ENCODE peak calls at places on chromosomes 4 and X, in eight cellular contexts. One of them, this sample, is unnamed.

GRCh38 chr4:19739101-19739651 is 512.5 kb upstream of the SLIT2 start:
- DNase-seq in HTR-8/SVneo: peak; percentile 65
- DNase-seq in lung: no peak
- DNase-seq in activated CD4-positive, alpha-beta T cell treated with anti-CD3 and anti-CD28 coated beads for 36 hours: no peak
- DNase-seq in stimulated activated naive CD8-positive, alpha-beta T cell treated with anti-CD3 and anti-CD28 coated beads, Interleukin-15, Interleukin-2, amounts not matched to agents 100 U/mL and 50 U/mL, for 24 hours: no peak
- DNase-seq in pons: no peak
- DNase-seq in adipocyte: peak; percentile 87
- DNase-seq in psoas muscle: no peak
- DNase-seq in this sample: no peak

GRCh38 chrX:42096262-42096939 is 173.0 kb upstream of the CASK start:
- DNase-seq in HTR-8/SVneo: peak; percentile 54
- DNase-seq in lung: peak; percentile 54
- DNase-seq in activated CD4-positive, alpha-beta T cell treated with anti-CD3 and anti-CD28 coated beads for 36 hours: no peak
- DNase-seq in stimulated activated naive CD8-positive, alpha-beta T cell treated with anti-CD3 and anti-CD28 coated beads, Interleukin-15, Interleukin-2, amounts not matched to agents 100 U/mL and 50 U/mL, for 24 hours: no peak
- DNase-seq in pons: no peak
- DNase-seq in adipocyte: peak; percentile 71
- DNase-seq in psoas muscle: no peak
- DNase-seq in this sample: no peak

GRCh38 chr4:151992301-151992700 is 231.5 kb upstream of the GATB start:
- DNase-seq in HTR-8/SVneo: no peak
- DNase-seq in lung: no peak
- DNase-seq in activated CD4-positive, alpha-beta T cell treated with anti-CD3 and anti-CD28 coated beads for 36 hours: no peak
- DNase-seq in stimulated activated naive CD8-positive, alpha-beta T cell treated with anti-CD3 and anti-CD28 coated beads, Interleukin-15, Interleukin-2, amounts not matched to agents 100 U/mL and 50 U/mL, for 24 hours: no peak
- DNase-seq in pons: no peak
- DNase-seq in adipocyte: no peak
- DNase-seq in psoas muscle: no peak
- DNase-seq in this sample: no peak

GRCh38 chr4:183261953-183262775 is 57.9 kb downstream of the CLDN22 start:
- DNase-seq in HTR-8/SVneo: peak; percentile 75
- DNase-seq in lung: peak; percentile 83
- DNase-seq in activated CD4-positive, alpha-beta T cell treated with anti-CD3 and anti-CD28 coated beads for 36 hours: peak; percentile 90
- DNase-seq in stimulated activated naive CD8-positive, alpha-beta T cell treated with anti-CD3 and anti-CD28 coated beads, Interleukin-15, Interleukin-2, amounts not matched to agents 100 U/mL and 50 U/mL, for 24 hours: peak; percentile 80
- DNase-seq in pons: peak; percentile 85
- DNase-seq in adipocyte: peak; percentile 92
- DNase-seq in psoas muscle: peak; percentile 75
- DNase-seq in this sample: peak; percentile 86

GRCh38 chrX:11423362-11423818 is 130.2 kb downstream of the AMELX start:
- DNase-seq in HTR-8/SVneo: peak; percentile 37
- DNase-seq in lung: peak; percentile 33
- DNase-seq in activated CD4-positive, alpha-beta T cell treated with anti-CD3 and anti-CD28 coated beads for 36 hours: no peak
- DNase-seq in stimulated activated naive CD8-positive, alpha-beta T cell treated with anti-CD3 and anti-CD28 coated beads, Interleukin-15, Interleukin-2, amounts not matched to agents 100 U/mL and 50 U/mL, for 24 hours: no peak
- DNase-seq in pons: peak; percentile 54
- DNase-seq in adipocyte: no peak
- DNase-seq in psoas muscle: peak; percentile 15
- DNase-seq in this sample: no peak

GRCh38 chr4:152224872-152225420 is 310.9 kb downstream of the FBXW7 start:
- DNase-seq in HTR-8/SVneo: no peak
- DNase-seq in lung: no peak
- DNase-seq in activated CD4-positive, alpha-beta T cell treated with anti-CD3 and anti-CD28 coated beads for 36 hours: no peak
- DNase-seq in stimulated activated naive CD8-positive, alpha-beta T cell treated with anti-CD3 and anti-CD28 coated beads, Interleukin-15, Interleukin-2, amounts not matched to agents 100 U/mL and 50 U/mL, for 24 hours: no peak
- DNase-seq in pons: no peak
- DNase-seq in adipocyte: no peak
- DNase-seq in psoas muscle: no peak
- DNase-seq in this sample: no peak

GRCh38 chr4:94892051-94892450 is 134.3 kb downstream of the BMPR1B start:
- DNase-seq in HTR-8/SVneo: no peak
- DNase-seq in lung: no peak
- DNase-seq in activated CD4-positive, alpha-beta T cell treated with anti-CD3 and anti-CD28 coated beads for 36 hours: no peak
- DNase-seq in stimulated activated naive CD8-positive, alpha-beta T cell treated with anti-CD3 and anti-CD28 coated beads, Interleukin-15, Interleukin-2, amounts not matched to agents 100 U/mL and 50 U/mL, for 24 hours: no peak
- DNase-seq in pons: no peak
- DNase-seq in adipocyte: no peak
- DNase-seq in psoas muscle: no peak
- DNase-seq in this sample: no peak

GRCh38 chr4:86825511-86825910 is 23.7 kb downstream of the SLC10A6 start:
- DNase-seq in HTR-8/SVneo: peak; percentile 8
- DNase-seq in lung: no peak
- DNase-seq in activated CD4-positive, alpha-beta T cell treated with anti-CD3 and anti-CD28 coated beads for 36 hours: no peak
- DNase-seq in stimulated activated naive CD8-positive, alpha-beta T cell treated with anti-CD3 and anti-CD28 coated beads, Interleukin-15, Interleukin-2, amounts not matched to agents 100 U/mL and 50 U/mL, for 24 hours: no peak
- DNase-seq in pons: no peak
- DNase-seq in adipocyte: no peak
- DNase-seq in psoas muscle: no peak
- DNase-seq in this sample: no peak

GRCh38 chr4:114087596-114088230 is 108.3 kb upstream of the ARSJ start:
- DNase-seq in HTR-8/SVneo: peak; percentile 40
- DNase-seq in lung: no peak
- DNase-seq in activated CD4-positive, alpha-beta T cell treated with anti-CD3 and anti-CD28 coated beads for 36 hours: no peak
- DNase-seq in stimulated activated naive CD8-positive, alpha-beta T cell treated with anti-CD3 and anti-CD28 coated beads, Interleukin-15, Interleukin-2, amounts not matched to agents 100 U/mL and 50 U/mL, for 24 hours: no peak
- DNase-seq in pons: no peak
- DNase-seq in adipocyte: peak; percentile 81
- DNase-seq in psoas muscle: no peak
- DNase-seq in this sample: peak; percentile 66

GRCh38 chr4:151284534-151285245 is 7.7 kb downstream of the PRSS48 start:
- DNase-seq in HTR-8/SVneo: no peak
- DNase-seq in lung: no peak
- DNase-seq in activated CD4-positive, alpha-beta T cell treated with anti-CD3 and anti-CD28 coated beads for 36 hours: no peak
- DNase-seq in stimulated activated naive CD8-positive, alpha-beta T cell treated with anti-CD3 and anti-CD28 coated beads, Interleukin-15, Interleukin-2, amounts not matched to agents 100 U/mL and 50 U/mL, for 24 hours: no peak
- DNase-seq in pons: no peak
- DNase-seq in adipocyte: no peak
- DNase-seq in psoas muscle: no peak
- DNase-seq in this sample: no peak

GRCh38 chrX:105765691-105766090 is 56.6 kb upstream of the NRK start:
- DNase-seq in HTR-8/SVneo: no peak
- DNase-seq in lung: no peak
- DNase-seq in activated CD4-positive, alpha-beta T cell treated with anti-CD3 and anti-CD28 coated beads for 36 hours: no peak
- DNase-seq in stimulated activated naive CD8-positive, alpha-beta T cell treated with anti-CD3 and anti-CD28 coated beads, Interleukin-15, Interleukin-2, amounts not matched to agents 100 U/mL and 50 U/mL, for 24 hours: no peak
- DNase-seq in pons: no peak
- DNase-seq in adipocyte: no peak
- DNase-seq in psoas muscle: no peak
- DNase-seq in this sample: no peak

GRCh38 chrX:71910526-71911022 is at the start of gene NHSL2:
- DNase-seq in HTR-8/SVneo: peak; percentile 45
- DNase-seq in lung: no peak
- DNase-seq in activated CD4-positive, alpha-beta T cell treated with anti-CD3 and anti-CD28 coated beads for 36 hours: peak; percentile 56
- DNase-seq in stimulated activated naive CD8-positive, alpha-beta T cell treated with anti-CD3 and anti-CD28 coated beads, Interleukin-15, Interleukin-2, amounts not matched to agents 100 U/mL and 50 U/mL, for 24 hours: peak; percentile 19
- DNase-seq in pons: no peak
- DNase-seq in adipocyte: peak; percentile 57
- DNase-seq in psoas muscle: peak; percentile 29
- DNase-seq in this sample: no peak

GRCh38 chr4:13483142-13484044 is 747 bp downstream of the RAB28 start:
- DNase-seq in HTR-8/SVneo: peak; percentile 35
- DNase-seq in lung: peak; percentile 46
- DNase-seq in activated CD4-positive, alpha-beta T cell treated with anti-CD3 and anti-CD28 coated beads for 36 hours: peak; percentile 40
- DNase-seq in stimulated activated naive CD8-positive, alpha-beta T cell treated with anti-CD3 and anti-CD28 coated beads, Interleukin-15, Interleukin-2, amounts not matched to agents 100 U/mL and 50 U/mL, for 24 hours: no peak
- DNase-seq in pons: peak; percentile 58
- DNase-seq in adipocyte: peak; percentile 86
- DNase-seq in psoas muscle: peak; percentile 48
- DNase-seq in this sample: peak; percentile 68

GRCh38 chr4:99736846-99737245 is 79.2 kb upstream of the C4orf54 start:
- DNase-seq in HTR-8/SVneo: no peak
- DNase-seq in lung: no peak
- DNase-seq in activated CD4-positive, alpha-beta T cell treated with anti-CD3 and anti-CD28 coated beads for 36 hours: no peak
- DNase-seq in stimulated activated naive CD8-positive, alpha-beta T cell treated with anti-CD3 and anti-CD28 coated beads, Interleukin-15, Interleukin-2, amounts not matched to agents 100 U/mL and 50 U/mL, for 24 hours: no peak
- DNase-seq in pons: no peak
- DNase-seq in adipocyte: no peak
- DNase-seq in psoas muscle: no peak
- DNase-seq in this sample: no peak

GRCh38 chr4:186770446-186771175 is 47.0 kb upstream of the FAT1 start:
- DNase-seq in HTR-8/SVneo: peak; percentile 41
- DNase-seq in lung: no peak
- DNase-seq in activated CD4-positive, alpha-beta T cell treated with anti-CD3 and anti-CD28 coated beads for 36 hours: no peak
- DNase-seq in stimulated activated naive CD8-positive, alpha-beta T cell treated with anti-CD3 and anti-CD28 coated beads, Interleukin-15, Interleukin-2, amounts not matched to agents 100 U/mL and 50 U/mL, for 24 hours: no peak
- DNase-seq in pons: no peak
- DNase-seq in adipocyte: peak; percentile 58
- DNase-seq in psoas muscle: no peak
- DNase-seq in this sample: peak; percentile 6

GRCh38 chr4:4719446-4719845 is 140.0 kb upstream of the MSX1 start:
- DNase-seq in HTR-8/SVneo: no peak
- DNase-seq in lung: no peak
- DNase-seq in activated CD4-positive, alpha-beta T cell treated with anti-CD3 and anti-CD28 coated beads for 36 hours: no peak
- DNase-seq in stimulated activated naive CD8-positive, alpha-beta T cell treated with anti-CD3 and anti-CD28 coated beads, Interleukin-15, Interleukin-2, amounts not matched to agents 100 U/mL and 50 U/mL, for 24 hours: no peak
- DNase-seq in pons: no peak
- DNase-seq in adipocyte: no peak
- DNase-seq in psoas muscle: no peak
- DNase-seq in this sample: no peak

GRCh38 chr4:85672116-85672515 is 197.2 kb downstream of the ARHGAP24 start:
- DNase-seq in HTR-8/SVneo: no peak
- DNase-seq in lung: no peak
- DNase-seq in activated CD4-positive, alpha-beta T cell treated with anti-CD3 and anti-CD28 coated beads for 36 hours: no peak
- DNase-seq in stimulated activated naive CD8-positive, alpha-beta T cell treated with anti-CD3 and anti-CD28 coated beads, Interleukin-15, Interleukin-2, amounts not matched to agents 100 U/mL and 50 U/mL, for 24 hours: no peak
- DNase-seq in pons: no peak
- DNase-seq in adipocyte: peak; percentile 23
- DNase-seq in psoas muscle: no peak
- DNase-seq in this sample: no peak

GRCh38 chr4:22688236-22688635 is 4.5 kb upstream of the GBA3 start:
- DNase-seq in HTR-8/SVneo: no peak
- DNase-seq in lung: no peak
- DNase-seq in activated CD4-positive, alpha-beta T cell treated with anti-CD3 and anti-CD28 coated beads for 36 hours: no peak
- DNase-seq in stimulated activated naive CD8-positive, alpha-beta T cell treated with anti-CD3 and anti-CD28 coated beads, Interleukin-15, Interleukin-2, amounts not matched to agents 100 U/mL and 50 U/mL, for 24 hours: no peak
- DNase-seq in pons: no peak
- DNase-seq in adipocyte: no peak
- DNase-seq in psoas muscle: no peak
- DNase-seq in this sample: no peak

GRCh38 chrX:150364347-150365050 is 1.4 kb downstream of the MAMLD1 start:
- DNase-seq in HTR-8/SVneo: no peak
- DNase-seq in lung: peak; percentile 29
- DNase-seq in activated CD4-positive, alpha-beta T cell treated with anti-CD3 and anti-CD28 coated beads for 36 hours: peak; percentile 53
- DNase-seq in stimulated activated naive CD8-positive, alpha-beta T cell treated with anti-CD3 and anti-CD28 coated beads, Interleukin-15, Interleukin-2, amounts not matched to agents 100 U/mL and 50 U/mL, for 24 hours: peak; percentile 17
- DNase-seq in pons: no peak
- DNase-seq in adipocyte: peak; percentile 44
- DNase-seq in psoas muscle: peak; percentile 19
- DNase-seq in this sample: peak; percentile 11

GRCh38 chr4:24980064-24980690 is 50.6 kb downstream of the LGI2 start:
- DNase-seq in HTR-8/SVneo: peak; percentile 44
- DNase-seq in lung: peak; percentile 65
- DNase-seq in activated CD4-positive, alpha-beta T cell treated with anti-CD3 and anti-CD28 coated beads for 36 hours: peak; percentile 68
- DNase-seq in stimulated activated naive CD8-positive, alpha-beta T cell treated with anti-CD3 and anti-CD28 coated beads, Interleukin-15, Interleukin-2, amounts not matched to agents 100 U/mL and 50 U/mL, for 24 hours: peak; percentile 51
- DNase-seq in pons: peak; percentile 79
- DNase-seq in adipocyte: peak; percentile 84
- DNase-seq in psoas muscle: peak; percentile 35
- DNase-seq in this sample: peak; percentile 78

GRCh38 chrX:6909396-6909795 is 238.1 kb upstream of the STS start:
- DNase-seq in HTR-8/SVneo: no peak
- DNase-seq in lung: no peak
- DNase-seq in activated CD4-positive, alpha-beta T cell treated with anti-CD3 and anti-CD28 coated beads for 36 hours: no peak
- DNase-seq in stimulated activated naive CD8-positive, alpha-beta T cell treated with anti-CD3 and anti-CD28 coated beads, Interleukin-15, Interleukin-2, amounts not matched to agents 100 U/mL and 50 U/mL, for 24 hours: no peak
- DNase-seq in pons: no peak
- DNase-seq in adipocyte: no peak
- DNase-seq in psoas muscle: no peak
- DNase-seq in this sample: no peak

GRCh38 chr4:151806511-151806927 is 45.7 kb upstream of the GATB start:
- DNase-seq in HTR-8/SVneo: peak; percentile 67
- DNase-seq in lung: no peak
- DNase-seq in activated CD4-positive, alpha-beta T cell treated with anti-CD3 and anti-CD28 coated beads for 36 hours: no peak
- DNase-seq in stimulated activated naive CD8-positive, alpha-beta T cell treated with anti-CD3 and anti-CD28 coated beads, Interleukin-15, Interleukin-2, amounts not matched to agents 100 U/mL and 50 U/mL, for 24 hours: no peak
- DNase-seq in pons: no peak
- DNase-seq in adipocyte: peak; percentile 69
- DNase-seq in psoas muscle: no peak
- DNase-seq in this sample: no peak

GRCh38 chrX:153361781-153362397 is 27.9 kb downstream of the ZNF275 start:
- DNase-seq in HTR-8/SVneo: no peak
- DNase-seq in lung: no peak
- DNase-seq in activated CD4-positive, alpha-beta T cell treated with anti-CD3 and anti-CD28 coated beads for 36 hours: no peak
- DNase-seq in stimulated activated naive CD8-positive, alpha-beta T cell treated with anti-CD3 and anti-CD28 coated beads, Interleukin-15, Interleukin-2, amounts not matched to agents 100 U/mL and 50 U/mL, for 24 hours: no peak
- DNase-seq in pons: no peak
- DNase-seq in adipocyte: peak; percentile 11
- DNase-seq in psoas muscle: no peak
- DNase-seq in this sample: no peak

GRCh38 chr4:83196936-83197335 is 82.4 kb upstream of the PLAC8 start:
- DNase-seq in HTR-8/SVneo: no peak
- DNase-seq in lung: no peak
- DNase-seq in activated CD4-positive, alpha-beta T cell treated with anti-CD3 and anti-CD28 coated beads for 36 hours: no peak
- DNase-seq in stimulated activated naive CD8-positive, alpha-beta T cell treated with anti-CD3 and anti-CD28 coated beads, Interleukin-15, Interleukin-2, amounts not matched to agents 100 U/mL and 50 U/mL, for 24 hours: no peak
- DNase-seq in pons: no peak
- DNase-seq in adipocyte: no peak
- DNase-seq in psoas muscle: no peak
- DNase-seq in this sample: no peak

GRCh38 chr4:99947190-99947578 is 766 bp upstream of the DNAJB14 start:
- DNase-seq in HTR-8/SVneo: no peak
- DNase-seq in lung: no peak
- DNase-seq in activated CD4-positive, alpha-beta T cell treated with anti-CD3 and anti-CD28 coated beads for 36 hours: no peak
- DNase-seq in stimulated activated naive CD8-positive, alpha-beta T cell treated with anti-CD3 and anti-CD28 coated beads, Interleukin-15, Interleukin-2, amounts not matched to agents 100 U/mL and 50 U/mL, for 24 hours: no peak
- DNase-seq in pons: no peak
- DNase-seq in adipocyte: no peak
- DNase-seq in psoas muscle: no peak
- DNase-seq in this sample: no peak

GRCh38 chrX:49930046-49930445 is 7.7 kb downstream of the CLCN5 start:
- DNase-seq in HTR-8/SVneo: no peak
- DNase-seq in lung: no peak
- DNase-seq in activated CD4-positive, alpha-beta T cell treated with anti-CD3 and anti-CD28 coated beads for 36 hours: no peak
- DNase-seq in stimulated activated naive CD8-positive, alpha-beta T cell treated with anti-CD3 and anti-CD28 coated beads, Interleukin-15, Interleukin-2, amounts not matched to agents 100 U/mL and 50 U/mL, for 24 hours: no peak
- DNase-seq in pons: no peak
- DNase-seq in adipocyte: peak; percentile 63
- DNase-seq in psoas muscle: no peak
- DNase-seq in this sample: peak; percentile 14

GRCh38 chr4:57077550-57078311 is 32.5 kb downstream of the IGFBP7 start:
- DNase-seq in HTR-8/SVneo: no peak
- DNase-seq in lung: no peak
- DNase-seq in activated CD4-positive, alpha-beta T cell treated with anti-CD3 and anti-CD28 coated beads for 36 hours: no peak
- DNase-seq in stimulated activated naive CD8-positive, alpha-beta T cell treated with anti-CD3 and anti-CD28 coated beads, Interleukin-15, Interleukin-2, amounts not matched to agents 100 U/mL and 50 U/mL, for 24 hours: no peak
- DNase-seq in pons: no peak
- DNase-seq in adipocyte: peak; percentile 57
- DNase-seq in psoas muscle: no peak
- DNase-seq in this sample: no peak

GRCh38 chr4:74056114-74056857 is 17.8 kb upstream of the CXCL3 start:
- DNase-seq in HTR-8/SVneo: no peak
- DNase-seq in lung: no peak
- DNase-seq in activated CD4-positive, alpha-beta T cell treated with anti-CD3 and anti-CD28 coated beads for 36 hours: no peak
- DNase-seq in stimulated activated naive CD8-positive, alpha-beta T cell treated with anti-CD3 and anti-CD28 coated beads, Interleukin-15, Interleukin-2, amounts not matched to agents 100 U/mL and 50 U/mL, for 24 hours: no peak
- DNase-seq in pons: no peak
- DNase-seq in adipocyte: peak; percentile 28
- DNase-seq in psoas muscle: no peak
- DNase-seq in this sample: no peak

GRCh38 chr4:167021545-167022155 is 212.6 kb downstream of the SPOCK3 start:
- DNase-seq in HTR-8/SVneo: peak; percentile 11
- DNase-seq in lung: peak; percentile 55
- DNase-seq in activated CD4-positive, alpha-beta T cell treated with anti-CD3 and anti-CD28 coated beads for 36 hours: peak; percentile 76
- DNase-seq in stimulated activated naive CD8-positive, alpha-beta T cell treated with anti-CD3 and anti-CD28 coated beads, Interleukin-15, Interleukin-2, amounts not matched to agents 100 U/mL and 50 U/mL, for 24 hours: peak; percentile 61
- DNase-seq in pons: peak; percentile 94
- DNase-seq in adipocyte: peak; percentile 89
- DNase-seq in psoas muscle: peak; percentile 50
- DNase-seq in this sample: peak; percentile 44

GRCh38 chr4:1172971-1173757 is 781 bp upstream of the SPON2 start:
- DNase-seq in HTR-8/SVneo: no peak
- DNase-seq in lung: no peak
- DNase-seq in activated CD4-positive, alpha-beta T cell treated with anti-CD3 and anti-CD28 coated beads for 36 hours: no peak
- DNase-seq in stimulated activated naive CD8-positive, alpha-beta T cell treated with anti-CD3 and anti-CD28 coated beads, Interleukin-15, Interleukin-2, amounts not matched to agents 100 U/mL and 50 U/mL, for 24 hours: no peak
- DNase-seq in pons: no peak
- DNase-seq in adipocyte: peak; percentile 60
- DNase-seq in psoas muscle: peak; percentile 59
- DNase-seq in this sample: peak; percentile 50

GRCh38 chr4:101356928-101357327 is 9.6 kb upstream of the PPP3CA start:
- DNase-seq in HTR-8/SVneo: no peak
- DNase-seq in lung: no peak
- DNase-seq in activated CD4-positive, alpha-beta T cell treated with anti-CD3 and anti-CD28 coated beads for 36 hours: no peak
- DNase-seq in stimulated activated naive CD8-positive, alpha-beta T cell treated with anti-CD3 and anti-CD28 coated beads, Interleukin-15, Interleukin-2, amounts not matched to agents 100 U/mL and 50 U/mL, for 24 hours: no peak
- DNase-seq in pons: no peak
- DNase-seq in adipocyte: peak; percentile 70
- DNase-seq in psoas muscle: no peak
- DNase-seq in this sample: no peak

GRCh38 chr4:8506006-8506372 is 65.4 kb downstream of the TRMT44 start:
- DNase-seq in HTR-8/SVneo: no peak
- DNase-seq in lung: no peak
- DNase-seq in activated CD4-positive, alpha-beta T cell treated with anti-CD3 and anti-CD28 coated beads for 36 hours: no peak
- DNase-seq in stimulated activated naive CD8-positive, alpha-beta T cell treated with anti-CD3 and anti-CD28 coated beads, Interleukin-15, Interleukin-2, amounts not matched to agents 100 U/mL and 50 U/mL, for 24 hours: no peak
- DNase-seq in pons: no peak
- DNase-seq in adipocyte: no peak
- DNase-seq in psoas muscle: no peak
- DNase-seq in this sample: peak; percentile 9

GRCh38 chrX:15146515-15146914 is 123.4 kb downstream of the ASB9 start:
- DNase-seq in HTR-8/SVneo: no peak
- DNase-seq in lung: no peak
- DNase-seq in activated CD4-positive, alpha-beta T cell treated with anti-CD3 and anti-CD28 coated beads for 36 hours: peak; percentile 51
- DNase-seq in stimulated activated naive CD8-positive, alpha-beta T cell treated with anti-CD3 and anti-CD28 coated beads, Interleukin-15, Interleukin-2, amounts not matched to agents 100 U/mL and 50 U/mL, for 24 hours: peak; percentile 40
- DNase-seq in pons: no peak
- DNase-seq in adipocyte: peak; percentile 32
- DNase-seq in psoas muscle: no peak
- DNase-seq in this sample: no peak